ENCODE peak calls at places on chromosomes 5 and 9, in four cellular contexts. J, Q, T and K are unnamed samples. For H3K36me3 and H3K27me3, the result is how much of the 10 kb centered on the place peaks cover.

GRCh38 chr5:55030220-55030619 is 6.2 kb downstream of the GZMK start:
- DNase-seq in J (no peak), Q (peak), T (no peak), K (peak)

GRCh38 chr5:141701341-141702119 is 19.5 kb upstream of the ARAP3 start:
- DNase-seq in J (no peak), Q (no peak), T (no peak), K (peak)

GRCh38 chr9:110186254-110186653 is 21.7 kb downstream of the C9orf152 start:
- DNase-seq in J (no peak), Q (no peak), T (no peak), K (no peak)

GRCh38 chr9:88954073-88954472 is 37.2 kb upstream of the S1PR3 start:
- DNase-seq in J (no peak), Q (no peak), T (no peak), K (no peak)

GRCh38 chr5:69093771-69094570 is at the start of gene SLC30A5:
- DNase-seq in J (peak), Q (peak), T (peak), K (peak)

GRCh38 chr9:77092536-77092935 is 73.1 kb downstream of the FOXB2 start:
- DNase-seq in J (no peak), Q (no peak), T (no peak), K (peak)

GRCh38 chr9:26983340-26983739 is 22.1 kb downstream of the LRRC19 start:
- DNase-seq in J (no peak), Q (no peak), T (no peak), K (no peak)

GRCh38 chr5:9348296-9348996 is 197.4 kb downstream of the SEMA5A start:
- DNase-seq in J (no peak), Q (no peak), T (no peak), K (no peak)

GRCh38 chr5:9658726-9659125 is 28.6 kb upstream of the TAS2R1 start:
- DNase-seq in J (no peak), Q (no peak), T (no peak), K (no peak)

GRCh38 chr5:33659526-33660169 is 218.9 kb downstream of the TARS1 start:
- DNase-seq in J (no peak), Q (no peak), T (no peak), K (no peak)

GRCh38 chr5:67900515-67900914 is 315.0 kb upstream of the PIK3R1 start:
- DNase-seq in J (no peak), Q (no peak), T (peak), K (no peak)

GRCh38 chr5:170444969-170445505 is 55.9 kb upstream of the KCNMB1 start:
- DNase-seq in J (no peak), Q (no peak), T (no peak), K (no peak)

GRCh38 chr9:125748511-125749099 is 1.4 kb downstream of the PBX3 start:
- DNase-seq in J (peak), Q (no peak), T (no peak), K (peak)

GRCh38 chr9:93677641-93678136 is 101.3 kb downstream of the PHF2 start:
- DNase-seq in J (no peak), Q (no peak), T (peak), K (peak)

GRCh38 chr5:120017523-120017922 is 388.2 kb downstream of the FAM170A start:
- DNase-seq in J (no peak), Q (no peak), T (no peak), K (no peak)

GRCh38 chr5:127577458-127577857 is 60.0 kb downstream of the PRRC1 start:
- DNase-seq in J (no peak), Q (no peak), T (no peak), K (no peak)

GRCh38 chr5:57718155-57718554 is 235.5 kb upstream of the ACTBL2 start:
- DNase-seq in J (no peak), Q (no peak), T (no peak), K (no peak)

GRCh38 chr5:93790401-93790800 is 49.0 kb upstream of the POU5F2 start:
- DNase-seq in J (no peak), Q (no peak), T (no peak), K (no peak)

GRCh38 chr9:68969538-68969937 is 44.4 kb downstream of the PRKACG start:
- DNase-seq in J (no peak), Q (no peak), T (no peak), K (no peak)

GRCh38 chr5:116424258-116424615 is 150.4 kb downstream of the SEMA6A start:
- DNase-seq in J (no peak), Q (no peak), T (no peak), K (no peak)

GRCh38 chr5:179795863-179796833 is 2.4 kb downstream of the LTC4S start:
- DNase-seq in J (peak), Q (no peak), T (peak), K (peak)

GRCh38 chr5:139788294-139788875 is 7.2 kb upstream of the PSD2 start:
- DNase-seq in J (no peak), Q (no peak), T (peak), K (peak)

GRCh38 chr5:91212336-91213092 is 170.6 kb downstream of the ARRDC3 start:
- DNase-seq in J (peak), Q (no peak), T (peak), K (no peak)
- H3K4me3 ChIP-seq in J (no peak), Q (no peak), T (no peak), K (no peak)

DNA sequence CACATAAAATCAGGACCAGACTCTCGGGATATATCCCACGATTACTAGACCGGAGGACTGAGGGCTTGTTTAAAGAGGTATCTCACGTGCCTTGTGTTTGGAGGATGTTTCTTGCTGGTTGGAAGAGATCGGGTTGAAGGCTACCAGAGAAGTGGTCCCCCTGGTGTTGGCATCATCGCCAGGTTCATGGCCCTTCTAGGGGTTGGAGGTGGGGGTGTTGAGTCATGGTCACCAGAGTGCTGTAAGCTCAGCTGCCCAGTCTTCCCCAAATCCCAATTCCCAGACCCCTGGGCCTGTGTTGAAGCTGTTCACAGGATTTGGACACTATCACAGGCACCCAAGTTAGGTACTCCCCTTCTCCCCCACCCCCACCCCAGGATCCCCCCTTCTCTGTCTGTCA is 29.1 kb upstream of the PRDM12 start:
- DNase-seq in J (no peak), Q (no peak), T (no peak), K (peak)
- H3K36me3 ChIP-seq in J (under half), Q (half or more), T (under half), K (under half)

DNA sequence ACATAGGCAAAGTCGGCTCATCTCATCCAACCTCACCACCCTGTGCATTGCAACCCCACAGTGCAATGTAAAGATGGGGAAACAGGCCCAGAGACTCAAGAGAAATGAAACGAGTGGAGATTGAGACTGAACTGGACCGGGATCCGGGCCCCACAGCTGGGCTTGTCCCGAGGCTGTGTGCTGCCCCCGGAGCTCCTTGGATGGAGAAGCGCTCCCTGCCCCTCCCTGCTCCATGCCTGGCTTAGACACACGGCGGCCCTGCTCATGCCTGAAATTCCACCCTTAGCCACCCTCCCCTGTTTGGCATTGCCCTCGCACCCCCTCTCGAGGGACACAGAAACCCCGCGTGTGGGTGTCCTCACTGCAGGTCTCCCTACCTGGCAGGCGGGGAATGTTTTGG is 27.2 kb upstream of the FCN1 start:
- DNase-seq in J (no peak), Q (no peak), T (no peak), K (no peak)
- H3K27me3 ChIP-seq in J (under half), Q (under half), T (under half), K (under half)

DNA sequence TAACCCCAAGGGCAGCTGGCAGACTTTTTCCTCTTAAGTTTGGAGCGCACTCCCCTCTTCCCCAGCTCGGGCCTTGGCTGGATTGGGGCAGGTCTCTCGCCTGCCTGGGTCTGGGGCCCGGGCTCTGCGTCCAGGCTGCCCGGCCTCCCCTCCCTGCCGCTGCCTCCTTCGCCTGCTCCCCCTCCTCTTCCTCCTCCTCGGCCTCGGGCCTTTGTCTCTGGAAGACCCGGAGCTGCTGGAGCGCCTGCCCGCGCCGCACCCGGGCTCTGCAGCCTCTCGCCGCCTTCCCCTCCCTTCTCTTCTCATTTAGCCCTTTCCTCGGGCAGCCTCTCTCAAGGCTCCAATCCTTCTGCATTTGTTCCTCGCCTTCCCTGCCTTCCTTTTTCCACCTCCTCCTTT is 218.6 kb downstream of the C9orf50 start:
- DNase-seq in J (no peak), Q (peak), T (no peak), K (peak)
- H3K4me3 ChIP-seq in J (no peak), Q (peak), T (peak), K (peak)

GRCh38 chr5:151663617-151664322 is 22.9 kb downstream of the SPARC start:
- DNase-seq in J (no peak), Q (no peak), T (peak), K (no peak)

GRCh38 chr5:151661096-151661495 is 25.6 kb downstream of the SPARC start:
- DNase-seq in J (no peak), Q (no peak), T (no peak), K (no peak)

GRCh38 chr5:151664694-151665583 is 21.8 kb downstream of the SPARC start:
- DNase-seq in J (no peak), Q (no peak), T (peak), K (no peak)

GRCh38 chr5:151661968-151662732 is 24.6 kb downstream of the SPARC start:
- DNase-seq in J (no peak), Q (no peak), T (no peak), K (no peak)

GRCh38 chr5:151662805-151663204 is 23.9 kb downstream of the SPARC start:
- DNase-seq in J (no peak), Q (no peak), T (no peak), K (no peak)
- H3K36me3 ChIP-seq in J (under half), Q (half or more), T (under half), K (under half)

DNA sequence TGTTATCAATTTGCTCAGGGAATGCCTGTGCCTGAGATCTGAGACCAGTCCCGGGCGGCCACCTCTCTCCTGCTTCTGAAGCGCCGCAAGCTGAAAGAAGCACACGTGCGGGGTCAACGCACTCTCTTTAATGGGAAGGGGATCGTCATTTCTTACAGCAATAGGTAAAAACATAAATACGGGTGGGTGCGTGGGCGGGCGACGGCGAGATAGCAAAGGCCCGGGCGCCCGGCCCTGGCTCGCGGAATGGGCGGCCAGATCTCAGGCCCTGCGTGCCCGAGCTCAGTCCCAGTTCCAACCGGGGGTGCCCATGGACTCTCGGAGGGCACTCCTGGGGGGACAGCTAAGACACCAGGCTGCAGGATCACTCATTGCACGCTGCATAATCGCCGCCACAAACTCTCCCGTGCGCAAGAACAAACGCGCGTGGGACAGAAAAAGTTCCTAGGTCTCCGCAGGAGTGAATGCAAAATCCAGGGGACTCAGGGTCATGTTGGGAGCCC is 3.0 kb downstream of the NKX2-5 start:
- DNase-seq in J (no peak), Q (no peak), T (no peak), K (peak)
- H3K27me3 ChIP-seq in J (half or more), Q (half or more), T (under half), K (half or more)

GRCh38 chr9:86408121-86408520 is 53.9 kb upstream of the TUT7 start:
- DNase-seq in J (no peak), Q (no peak), T (no peak), K (no peak)

GRCh38 chr9:86405926-86406325 is 51.7 kb upstream of the TUT7 start:
- DNase-seq in J (peak), Q (no peak), T (peak), K (peak)

GRCh38 chr9:86407022-86407421 is 52.8 kb upstream of the TUT7 start:
- DNase-seq in J (peak), Q (peak), T (peak), K (no peak)

GRCh38 chr9:86405086-86405491 is 50.9 kb upstream of the TUT7 start:
- DNase-seq in J (no peak), Q (no peak), T (no peak), K (no peak)

DNA sequence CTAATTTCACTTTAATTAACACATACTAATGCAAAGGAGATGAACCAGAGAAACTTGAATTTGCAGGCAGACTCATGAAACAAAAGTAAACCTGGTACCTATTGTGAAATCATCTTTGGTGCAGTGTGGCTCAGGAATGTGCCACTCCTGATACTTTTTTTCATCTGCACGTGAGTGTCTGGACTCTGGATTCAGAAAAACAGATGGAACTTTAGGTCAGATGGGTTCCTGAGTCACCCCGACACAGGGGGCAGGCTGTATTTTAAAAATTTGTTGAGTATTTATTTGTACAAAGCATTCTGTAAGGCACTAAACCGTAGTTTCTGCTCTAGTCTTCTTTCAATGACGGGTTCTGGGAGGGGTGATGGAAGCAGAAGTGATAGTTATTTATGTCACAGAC is 52.2 kb upstream of the TUT7 start:
- DNase-seq in J (peak), Q (no peak), T (peak), K (no peak)
- H3K4me3 ChIP-seq in J (no peak), Q (no peak), T (no peak), K (no peak)